ENCODE peak calls at places on chromosome 13, in six cellular contexts. S is Panc1; O is thyroid gland; A is GM23338; N is right lobe of liver; U is CD8-positive, alpha-beta T cell. Y is an unnamed sample. For H3K27me3, the result is how much of the 10 kb centered on the place peaks cover.

GRCh38 chr13:98405690-98406344 is 171.1 kb downstream of the STK24 start:
- DNase-seq in S (no peak), O (no peak), A (no peak), N (no peak), U (no peak), Y (no peak)

GRCh38 chr13:24668955-24669354 is 11.3 kb upstream of the ATP12A start:
- DNase-seq in S (no peak), O (no peak), A (no peak), N (no peak), U (no peak), Y (no peak)

GRCh38 chr13:63700366-63700765 is 2284.7 kb upstream of the PCDH20 start:
- DNase-seq in S (no peak), O (no peak), A (no peak), N (no peak), U (no peak), Y (no peak)

GRCh38 chr13:93861818-93862217 is 617.7 kb downstream of the DCT start:
- DNase-seq in S (no peak), O (no peak), A (no peak), N (no peak), U (no peak), Y (no peak)

GRCh38 chr13:76948139-76948538 is at the start of gene ACOD1:
- DNase-seq in S (no peak), O (no peak), A (no peak), N (no peak), U (no peak), Y (no peak)

GRCh38 chr13:30905932-30906383 is at the start of gene MEDAG:
- DNase-seq in S (no peak), O (peak), A (no peak), N (no peak), U (no peak), Y (peak)

GRCh38 chr13:49354719-49355118 is 89.1 kb downstream of the CAB39L start:
- DNase-seq in S (no peak), O (no peak), A (no peak), N (no peak), U (no peak), Y (no peak)

GRCh38 chr13:69681722-69682121 is 425.9 kb upstream of the ATXN8OS start:
- DNase-seq in S (no peak), O (no peak), A (no peak), N (no peak), U (no peak), Y (no peak)

GRCh38 chr13:48853381-48854102 is 122.2 kb upstream of the FNDC3A start:
- DNase-seq in S (no peak), O (no peak), A (no peak), N (no peak), U (no peak), Y (no peak)

GRCh38 chr13:21638319-21639282 is 32.3 kb upstream of the FGF9 start:
- DNase-seq in S (no peak), O (peak), A (peak), N (no peak), U (no peak), Y (no peak)

GRCh38 chr13:40116008-40116407 is 460.5 kb downstream of the COG6 start:
- DNase-seq in S (no peak), O (no peak), A (peak), N (no peak), U (no peak), Y (peak)

GRCh38 chr13:84500016-84500415 is 617.7 kb upstream of the SLITRK1 start:
- DNase-seq in S (no peak), O (no peak), A (no peak), N (no peak), U (no peak), Y (no peak)

GRCh38 chr13:30049692-30050091 is 199.3 kb upstream of the UBL3 start:
- DNase-seq in S (no peak), O (no peak), A (no peak), N (no peak), U (no peak), Y (no peak)

GRCh38 chr13:44398606-44399005 is 25.0 kb downstream of the SERP2 start:
- DNase-seq in S (no peak), O (no peak), A (no peak), N (no peak), U (no peak), Y (no peak)

GRCh38 chr13:79776538-79776937 is 295.6 kb downstream of the NDFIP2 start:
- DNase-seq in S (no peak), O (no peak), A (no peak), N (no peak), U (no peak), Y (no peak)

GRCh38 chr13:84641491-84641890 is 759.2 kb upstream of the SLITRK1 start:
- DNase-seq in S (no peak), O (no peak), A (no peak), N (no peak), U (no peak), Y (no peak)

GRCh38 chr13:40217675-40218074 is 448.8 kb downstream of the FOXO1 start:
- DNase-seq in S (no peak), O (no peak), A (no peak), N (no peak), U (no peak), Y (no peak)

GRCh38 chr13:75359266-75359665 is 122.7 kb downstream of the TBC1D4 start:
- DNase-seq in S (no peak), O (no peak), A (peak), N (no peak), U (no peak), Y (no peak)

GRCh38 chr13:36211567-36211966 is 2.8 kb downstream of the SOHLH2 start:
- DNase-seq in S (no peak), O (peak), A (no peak), N (no peak), U (no peak), Y (no peak)

GRCh38 chr13:71831716-71832115 is 35.3 kb downstream of the DACH1 start:
- DNase-seq in S (no peak), O (no peak), A (peak), N (no peak), U (no peak), Y (no peak)

GRCh38 chr13:98486412-98486811 is 90.5 kb downstream of the STK24 start:
- DNase-seq in S (no peak), O (no peak), A (no peak), N (no peak), U (no peak), Y (no peak)

GRCh38 chr13:20799726-20800416 is 26.1 kb upstream of the EEF1AKMT1 start:
- DNase-seq in S (no peak), O (no peak), A (no peak), N (no peak), U (no peak), Y (no peak)

GRCh38 chr13:30774214-30774730 is 38.9 kb downstream of the ALOX5AP start:
- DNase-seq in S (no peak), O (no peak), A (no peak), N (no peak), U (no peak), Y (no peak)

GRCh38 chr13:54799621-54800226 is 1771.1 kb downstream of the OLFM4 start:
- DNase-seq in S (no peak), O (no peak), A (peak), N (no peak), U (no peak), Y (no peak)

DNA sequence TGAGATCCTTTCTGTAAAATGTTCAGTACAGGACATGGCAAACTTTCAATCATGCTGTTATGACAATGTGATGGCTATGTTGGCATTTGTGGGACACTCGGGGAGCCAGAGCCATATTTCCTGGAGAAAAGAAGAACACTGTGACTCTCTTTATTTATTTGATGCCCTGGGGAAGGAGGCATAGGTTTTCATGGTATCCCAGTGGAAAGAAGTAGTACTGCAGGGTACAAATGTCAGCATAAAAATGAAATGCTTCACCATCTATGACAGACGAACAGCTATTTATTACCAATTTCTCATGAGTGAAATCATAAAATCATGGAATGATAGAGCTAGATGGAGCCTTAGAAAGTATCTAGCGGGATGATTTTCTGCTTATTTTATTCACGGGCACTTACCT is 217.1 kb downstream of the COL4A1 start:
- DNase-seq in S (no peak), O (no peak), A (peak), N (no peak), U (no peak), Y (no peak)
- TF ChIP-seq CTCF in S (peak), O (peak), A (peak), N (peak), U (no peak), Y (peak)

GRCh38 chr13:33018886-33019285 is 2.7 kb downstream of the KL start:
- DNase-seq in S (no peak), O (no peak), A (no peak), N (no peak), U (no peak), Y (no peak)
- H3K27me3 ChIP-seq in S (under half), O (under half), A (half or more), N (under half), U (under half), Y (under half)

GRCh38 chr13:113968463-113969310 is 5.2 kb downstream of the C13orf46 start:
- DNase-seq in S (no peak), O (no peak), A (no peak), N (peak), U (no peak), Y (peak)
- TF ChIP-seq CTCF in S (no peak), O (no peak), A (no peak), N (no peak), U (no peak), Y (no peak)

DNA sequence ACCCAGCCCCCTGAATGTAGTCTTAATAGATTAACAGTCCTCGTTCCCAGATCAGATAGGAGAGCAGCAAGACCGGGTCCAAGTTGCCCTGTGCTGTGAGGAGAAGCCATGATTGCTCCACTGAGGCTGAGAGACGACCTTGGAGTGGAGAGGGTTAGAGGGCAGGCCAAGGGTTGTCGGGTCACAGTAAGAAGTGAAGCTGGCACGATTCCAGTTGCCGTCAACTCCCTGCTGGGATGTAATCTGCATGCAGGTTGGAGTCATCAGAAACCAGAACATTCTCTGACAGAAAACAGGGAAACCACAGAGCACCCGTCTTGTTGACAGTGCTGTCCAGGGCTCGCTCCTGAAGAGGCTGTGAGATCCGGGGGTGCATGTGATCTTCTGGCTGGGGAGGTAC is 19.0 kb upstream of the ATP11A start:
- DNase-seq in S (no peak), O (no peak), A (no peak), N (no peak), U (no peak), Y (no peak)
- H3K27me3 ChIP-seq in S (under half), O (under half), A (under half), N (under half), U (under half), Y (under half)

DNA sequence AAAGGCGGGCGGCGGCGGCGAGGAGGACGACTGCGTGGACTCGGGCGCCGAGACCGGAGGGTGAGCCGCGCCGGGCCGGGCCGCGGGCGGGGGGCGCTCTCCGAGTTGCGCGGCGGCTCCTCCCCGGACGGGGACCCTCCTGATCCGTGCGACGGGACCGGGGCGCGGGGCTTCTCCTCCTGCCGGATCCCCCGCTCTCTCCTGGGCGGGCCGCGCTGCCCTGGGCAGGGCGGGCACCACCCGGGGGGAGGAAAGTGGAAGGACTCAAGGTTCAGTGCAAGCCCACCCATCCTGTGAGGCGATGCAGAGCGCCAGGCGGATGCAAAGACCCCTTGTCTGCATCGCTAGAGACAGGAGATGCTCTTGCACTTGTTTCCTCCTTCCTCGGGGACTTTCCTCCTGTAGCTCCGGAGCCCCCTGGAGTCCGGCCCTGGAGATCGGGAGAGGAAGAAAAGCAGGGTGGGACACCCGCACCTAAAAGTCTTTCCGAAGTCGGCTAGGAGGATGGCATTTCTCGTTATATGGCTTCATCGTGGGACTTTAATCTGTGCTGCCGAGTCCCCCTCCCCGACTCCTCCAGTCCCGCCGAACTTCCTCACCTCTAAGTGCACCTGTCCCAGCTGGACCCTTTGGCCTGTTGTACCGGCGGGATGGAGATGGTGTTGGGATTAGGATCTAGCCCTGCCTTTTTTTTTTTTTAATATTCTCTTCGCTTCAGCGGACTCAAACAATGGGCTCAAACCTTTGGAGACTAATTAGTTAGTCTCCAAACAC is 499 bp downstream of the FAM124A start:
- DNase-seq in S (no peak), O (peak), A (peak), N (no peak), U (no peak), Y (no peak)
- TF ChIP-seq CTCF in S (peak), O (no peak), A (no peak), N (no peak), U (no peak), Y (no peak)

DNA sequence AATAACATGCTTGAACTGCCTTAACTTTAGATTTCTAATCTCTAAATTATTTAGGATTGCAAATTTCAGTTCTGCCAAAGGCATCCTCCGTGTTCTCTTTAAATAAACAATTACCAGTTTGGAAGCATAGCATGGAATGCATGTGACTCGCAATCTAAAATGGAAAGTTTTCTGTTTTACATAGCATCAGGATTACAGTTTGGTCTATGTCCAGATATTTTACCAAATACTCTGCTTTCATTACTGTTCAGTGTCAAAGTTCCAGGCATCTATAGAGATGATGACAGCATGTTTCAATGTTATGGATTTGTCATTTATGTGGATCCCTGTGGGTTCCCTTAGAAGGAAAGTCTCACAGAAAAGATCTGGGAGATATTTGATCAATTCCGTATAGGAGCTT is 16.8 kb downstream of the FLT1 start:
- DNase-seq in S (no peak), O (no peak), A (no peak), N (no peak), U (no peak), Y (no peak)
- H3K27me3 ChIP-seq in S (under half), O (under half), A (under half), N (under half), U (under half), Y (under half)

GRCh38 chr13:57633950-57634828 is 2.6 kb downstream of the PCDH17 start:
- DNase-seq in S (no peak), O (no peak), A (peak), N (peak), U (no peak), Y (peak)
- TF ChIP-seq CTCF in S (no peak), O (peak), A (peak), N (no peak), U (no peak), Y (no peak)